ENCODE peak calls at places on chromosomes 2 and 18, in eight cellular contexts. E is CD8-positive, alpha-beta T cell; S is osteoblast; W is CD8-positive, alpha-beta memory T cell; F is pancreas; A is Karpas-422; O is upper lobe of left lung; I is IMR-90. B is an unnamed sample.

GRCh38 chr2:144937899-144938298 is 418.0 kb upstream of the ZEB2 start:
- DNase-seq in F (no peak), I (no peak), S (no peak), A (no peak), O (no peak), E (no peak), W (no peak), B (no peak)

GRCh38 chr2:73856214-73856613 is 27.5 kb downstream of the STAMBP start:
- DNase-seq in W (no peak), S (peak; percentile 81), I (peak; percentile 98), O (no peak), F (no peak), E (no peak), A (no peak), B (no peak)

GRCh38 chr2:37324786-37325624 is at the start of gene PRKD3:
- DNase-seq in S (peak; percentile 96), E (peak; percentile 84), I (peak; percentile 39), A (peak; percentile 82), O (peak; percentile 95), W (no peak), F (peak; percentile 86), B (peak; percentile 61)

GRCh38 chr2:2324565-2325101 is 6.4 kb downstream of the MYT1L start:
- DNase-seq in I (no peak), S (no peak), E (no peak), O (peak; percentile 47), F (no peak), W (no peak), A (no peak), B (no peak)

GRCh38 chr18:58044370-58045264 is 591 bp downstream of the NEDD4L start:
- DNase-seq in S (peak; percentile 83), I (peak; percentile 34), W (peak; percentile 57), E (peak; percentile 61), F (peak; percentile 76), A (peak; percentile 66), O (peak; percentile 90), B (peak; percentile 33)

GRCh38 chr2:42522035-42522434 is 28.3 kb upstream of the KCNG3 start:
- DNase-seq in A (no peak), O (no peak), E (no peak), F (no peak), W (no peak), S (peak; percentile 52), I (no peak), B (no peak)

GRCh38 chr2:222452422-222452950 is 28.1 kb downstream of the SGPP2 start:
- DNase-seq in F (no peak), A (no peak), I (no peak), S (no peak), O (no peak), E (no peak), W (no peak), B (no peak)

GRCh38 chr2:46657042-46657504 is 177.7 kb downstream of the TMEM247 start:
- DNase-seq in I (peak; percentile 32), W (no peak), S (no peak), A (peak; percentile 71), F (no peak), E (no peak), O (no peak), B (no peak)

GRCh38 chr18:59846814-59847490 is 52.8 kb upstream of the PMAIP1 start:
- DNase-seq in S (peak; percentile 58), O (no peak), W (no peak), A (no peak), E (no peak), I (peak; percentile 73), F (no peak), B (no peak)

GRCh38 chr2:176092270-176093144 is at the start of gene HOXD13:
- DNase-seq in S (no peak), I (no peak), A (no peak), W (no peak), F (no peak), E (no peak), O (peak; percentile 86), B (no peak)

GRCh38 chr2:193810533-193810932 is 1615.8 kb upstream of the TMEFF2 start:
- DNase-seq in A (no peak), I (no peak), S (peak; percentile 37), E (no peak), O (no peak), W (no peak), F (no peak), B (no peak)

GRCh38 chr2:152349416-152349815 is 14.4 kb downstream of the FMNL2 start:
- DNase-seq in A (no peak), F (no peak), O (no peak), I (no peak), E (no peak), W (no peak), S (no peak), B (no peak)
- H3K9me3 ChIP-seq in A (no peaks in the 10 kb centered on the region), F (no peaks in the 10 kb centered on the region), O (no peaks in the 10 kb centered on the region), I (no peaks in the 10 kb centered on the region), E (no peaks in the 10 kb centered on the region), W (no peaks in the 10 kb centered on the region), S (no peaks in the 10 kb centered on the region), B (no peaks in the 10 kb centered on the region)

GRCh38 chr18:11274144-11274762 is 124.9 kb upstream of the PIEZO2 start:
- DNase-seq in S (no peak), O (no peak), I (no peak), E (no peak), F (no peak), A (no peak), W (no peak), B (no peak)

GRCh38 chr18:11272516-11272915 is 123.1 kb upstream of the PIEZO2 start:
- DNase-seq in F (no peak), W (no peak), I (no peak), E (no peak), S (no peak), A (no peak), O (no peak), B (no peak)

GRCh38 chr18:11279461-11279860 is 130.1 kb upstream of the PIEZO2 start:
- DNase-seq in A (no peak), O (no peak), W (no peak), F (no peak), E (no peak), I (no peak), S (no peak), B (no peak)

GRCh38 chr18:11276678-11277077 is 127.3 kb upstream of the PIEZO2 start:
- DNase-seq in F (no peak), S (no peak), O (no peak), A (no peak), E (no peak), W (no peak), I (no peak), B (no peak)
- H3K9me3 ChIP-seq in F (no peaks in the 10 kb centered on the region), S (no peaks in the 10 kb centered on the region), O (no peaks in the 10 kb centered on the region), A (no peaks in the 10 kb centered on the region), E (no peaks in the 10 kb centered on the region), W (no peaks in the 10 kb centered on the region), I (no peaks in the 10 kb centered on the region), B (no peaks in the 10 kb centered on the region)

GRCh38 chr18:14958701-14959100 is 210.7 kb downstream of the ANKRD30B start:
- DNase-seq in S (no peak), W (no peak), A (no peak), E (no peak), O (no peak), I (no peak), F (no peak), B (no peak)
- H3K9me3 ChIP-seq in S (no peaks in the 10 kb centered on the region), W (no peaks in the 10 kb centered on the region), A (peaks cover 5% of the 10 kb centered on the region), E (no peaks in the 10 kb centered on the region), O (no peaks in the 10 kb centered on the region), I (peaks cover 21% of the 10 kb centered on the region), F (no peaks in the 10 kb centered on the region), B (no peaks in the 10 kb centered on the region)

GRCh38 chr2:236656721-236657120 is 87.1 kb downstream of the ACKR3 start:
- DNase-seq in A (no peak), S (no peak), E (no peak), F (no peak), I (no peak), O (peak; percentile 38), W (no peak), B (no peak)
- H3K9me3 ChIP-seq in A (no peaks in the 10 kb centered on the region), S (no peaks in the 10 kb centered on the region), E (no peaks in the 10 kb centered on the region), F (no peaks in the 10 kb centered on the region), I (peaks cover 2% of the 10 kb centered on the region), O (no peaks in the 10 kb centered on the region), W (no peaks in the 10 kb centered on the region), B (no peaks in the 10 kb centered on the region)

GRCh38 chr2:201522965-201523364 is 71.4 kb downstream of the STRADB start:
- DNase-seq in W (no peak), I (no peak), F (no peak), S (no peak), O (peak; percentile 22), A (no peak), E (no peak), B (no peak)
- H3K9me3 ChIP-seq in W (peaks cover 7% of the 10 kb centered on the region), I (peaks cover 5% of the 10 kb centered on the region), F (no peaks in the 10 kb centered on the region), S (peaks cover 4% of the 10 kb centered on the region), O (peaks cover 17% of the 10 kb centered on the region), A (no peaks in the 10 kb centered on the region), E (no peaks in the 10 kb centered on the region), B (peaks cover 10% of the 10 kb centered on the region)

GRCh38 chr2:238851026-238851425 is 3.1 kb downstream of the TWIST2 start:
- DNase-seq in A (no peak), O (no peak), E (no peak), S (no peak), I (no peak), W (no peak), F (no peak), B (no peak)

GRCh38 chr2:238853218-238853617 is 5.3 kb downstream of the TWIST2 start:
- DNase-seq in E (no peak), A (no peak), F (no peak), I (no peak), O (no peak), S (no peak), W (no peak), B (no peak)

GRCh38 chr2:238850096-238850495 is 2.2 kb downstream of the TWIST2 start:
- DNase-seq in O (no peak), W (no peak), I (peak; percentile 50), E (no peak), S (no peak), F (no peak), A (no peak), B (no peak)

GRCh38 chr2:238852186-238852869 is 4.4 kb downstream of the TWIST2 start:
- DNase-seq in S (no peak), W (no peak), I (peak; percentile 46), F (no peak), O (no peak), A (no peak), E (no peak), B (no peak)

GRCh38 chr2:238851751-238852150 is 3.9 kb downstream of the TWIST2 start:
- DNase-seq in A (no peak), F (no peak), W (no peak), E (no peak), S (no peak), I (no peak), O (no peak), B (no peak)
- H3K9me3 ChIP-seq in A (no peaks in the 10 kb centered on the region), F (no peaks in the 10 kb centered on the region), W (no peaks in the 10 kb centered on the region), E (no peaks in the 10 kb centered on the region), S (no peaks in the 10 kb centered on the region), I (no peaks in the 10 kb centered on the region), O (no peaks in the 10 kb centered on the region), B (no peaks in the 10 kb centered on the region)

GRCh38 chr2:196607073-196607472 is 32.4 kb upstream of the CCDC150 start:
- DNase-seq in F (no peak), W (no peak), O (no peak), E (no peak), A (no peak), I (peak; percentile 56), S (no peak), B (no peak)
- H3K9me3 ChIP-seq in F (no peaks in the 10 kb centered on the region), W (no peaks in the 10 kb centered on the region), O (no peaks in the 10 kb centered on the region), E (no peaks in the 10 kb centered on the region), A (no peaks in the 10 kb centered on the region), I (no peaks in the 10 kb centered on the region), S (no peaks in the 10 kb centered on the region), B (no peaks in the 10 kb centered on the region)

DNA sequence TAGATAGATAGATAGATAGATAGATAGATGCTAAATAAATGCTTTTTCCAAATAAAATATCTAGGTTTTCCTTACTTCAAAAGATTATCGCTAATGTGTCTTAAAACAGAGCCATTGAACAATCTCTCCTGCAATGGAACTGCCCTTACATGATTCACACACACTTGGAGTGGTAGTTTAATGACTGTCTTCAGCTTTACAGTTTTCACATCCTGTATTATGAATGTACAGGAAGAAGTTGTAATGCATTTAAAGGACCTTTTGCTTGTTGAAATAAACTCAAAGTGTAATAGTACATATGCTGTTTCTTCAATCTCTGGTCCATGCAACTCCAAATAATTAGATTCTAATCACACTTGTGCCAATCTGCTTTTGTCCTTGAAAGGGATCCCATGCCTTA is 797.6 kb upstream of the CDH2 start:
- DNase-seq in F (no peak), S (no peak), I (peak; percentile 38), W (no peak), A (no peak), O (no peak), E (no peak), B (no peak)
- H3K9me3 ChIP-seq in F (no peaks in the 10 kb centered on the region), S (no peaks in the 10 kb centered on the region), I (no peaks in the 10 kb centered on the region), W (no peaks in the 10 kb centered on the region), A (peaks cover 60% of the 10 kb centered on the region), O (no peaks in the 10 kb centered on the region), E (no peaks in the 10 kb centered on the region), B (no peaks in the 10 kb centered on the region)

B was measured in T-helper 17 cell.